ENCODE peak calls at places on chromosomes 6 and 20, in four cellular contexts. A is A549, S is HepG2, G is GM12878. X is an unnamed sample.

GRCh38 chr20:43726811-43727338 is at the start of gene GTSF1L:
- DNase-seq in A (no peak), S (no peak), G (no peak), X (no peak)

GRCh38 chr6:134908906-134909516 is 40.9 kb downstream of the ALDH8A1 start:
- DNase-seq in A (peak; percentile 84), S (peak; percentile 7), G (no peak), X (no peak)

GRCh38 chr6:137777299-137778075 is 89.6 kb upstream of the TNFAIP3 start:
- DNase-seq in A (no peak), S (no peak), G (no peak), X (no peak)

GRCh38 chr6:45599053-45599452 is 221.3 kb upstream of the SUPT3H start:
- DNase-seq in A (no peak), S (no peak), G (no peak), X (no peak)

GRCh38 chr20:57654998-57655811 is 35.0 kb upstream of the ZBP1 start:
- DNase-seq in A (no peak), S (no peak), G (no peak), X (peak; percentile 57)

GRCh38 chr6:135346747-135347146 is 150.8 kb downstream of the AHI1 start:
- DNase-seq in A (no peak), S (no peak), G (no peak), X (peak; percentile 3)

GRCh38 chr6:110529355-110529754 is 52.9 kb upstream of the SLC22A16 start:
- DNase-seq in A (no peak), S (no peak), G (no peak), X (no peak)

GRCh38 chr6:138597336-138597735 is 98.0 kb upstream of the NHSL1 start:
- DNase-seq in A (no peak), S (no peak), G (no peak), X (no peak)

GRCh38 chr6:56604186-56604585 is 38.5 kb downstream of the DST start:
- DNase-seq in A (no peak), S (no peak), G (no peak), X (no peak)

GRCh38 chr6:11448038-11448437 is 89.5 kb upstream of the TMEM170B start:
- DNase-seq in A (no peak), S (no peak), G (no peak), X (no peak)

GRCh38 chr6:143594647-143595046 is 83.1 kb upstream of the PHACTR2 start:
- DNase-seq in A (no peak), S (no peak), G (no peak), X (no peak)

DNA sequence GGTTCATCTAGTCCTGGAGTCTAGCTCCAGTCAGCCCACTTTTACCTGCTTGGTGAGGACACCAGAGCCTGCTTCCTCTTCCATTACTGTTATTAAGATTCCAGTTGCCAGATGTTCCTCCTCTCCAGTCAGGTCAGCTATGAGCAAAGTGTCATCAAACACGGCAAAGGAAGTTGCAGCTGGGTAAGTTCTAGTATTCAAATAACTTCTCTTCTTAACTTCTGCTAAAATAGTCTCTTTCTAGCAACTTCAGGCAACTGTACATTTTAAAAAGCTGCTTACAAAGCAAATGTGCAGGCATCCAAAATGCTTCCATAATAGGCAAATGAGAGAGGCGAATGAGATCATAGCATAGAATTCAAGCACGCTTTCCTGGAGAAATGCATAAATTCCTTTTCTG is 18.4 kb upstream of the MRPS18A start:
- DNase-seq in A (no peak), S (no peak), G (no peak), X (no peak)
- TF ChIP-seq PBX3 in A (no peak), S (no peak), G (no peak), X (no peak)

DNA sequence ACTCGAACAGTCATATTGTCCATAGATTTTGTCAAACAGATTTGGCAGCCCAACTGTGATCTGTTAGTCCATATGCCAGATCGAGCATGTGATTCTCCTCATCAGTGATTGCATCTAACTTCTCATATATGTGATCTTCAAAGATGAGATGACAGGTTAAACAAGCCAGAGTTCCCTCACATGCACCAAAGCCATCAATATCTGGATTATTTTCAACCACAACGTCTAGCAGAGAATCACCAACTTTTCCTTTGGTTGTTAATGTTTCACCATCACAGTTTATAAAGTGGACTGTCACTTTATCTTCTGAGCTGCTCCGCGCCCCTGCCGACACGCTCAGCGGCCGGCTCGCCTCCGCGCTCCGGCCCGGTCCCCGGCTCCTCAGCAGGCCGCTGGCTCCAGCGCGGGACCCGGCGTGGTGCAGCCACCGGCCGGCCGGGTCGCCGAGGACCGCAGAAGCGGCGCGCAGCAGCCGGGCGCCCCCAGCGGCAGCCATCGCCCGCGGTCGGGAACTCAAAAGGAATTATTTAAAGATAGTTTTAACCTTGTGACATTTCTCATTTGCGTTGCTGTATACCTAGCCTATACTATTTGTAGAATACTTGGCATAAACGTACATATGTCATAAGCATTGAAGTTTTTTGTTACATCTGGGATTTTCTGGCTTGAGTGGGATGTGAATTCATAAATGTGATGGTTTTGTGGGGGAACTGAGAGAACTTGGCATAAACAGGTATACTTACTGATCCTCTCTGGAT is 40.1 kb upstream of the DYNLRB1 start:
- DNase-seq in A (peak; percentile 51), S (peak; percentile 47), G (no peak), X (peak; percentile 81)
- TF ChIP-seq PBX3 in A (no peak), S (no peak), G (no peak), X (no peak)

DNA sequence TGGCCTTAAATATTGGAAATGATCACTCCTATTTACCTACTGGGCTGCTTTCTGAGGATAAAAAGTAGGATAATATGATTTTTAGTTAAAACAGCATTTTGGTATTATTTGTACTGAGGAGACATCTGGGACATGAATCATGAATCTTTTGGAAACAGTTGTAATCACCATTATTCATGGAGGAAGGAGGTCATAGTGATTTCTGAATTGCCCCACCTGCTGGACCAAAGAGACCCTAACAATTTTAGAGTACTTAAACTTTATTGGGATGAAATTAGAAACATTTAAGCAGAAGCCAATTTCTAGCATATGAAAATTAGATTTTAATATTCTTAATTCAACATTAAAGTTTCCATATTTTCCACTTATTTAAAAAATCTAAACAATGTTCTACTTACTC is 108.4 kb upstream of the SIM1 start:
- DNase-seq in A (peak; percentile 18), S (peak; percentile 15), G (no peak), X (peak; percentile 7)
- TF ChIP-seq PBX3 in A (no peak), S (no peak), G (no peak), X (no peak)

DNA sequence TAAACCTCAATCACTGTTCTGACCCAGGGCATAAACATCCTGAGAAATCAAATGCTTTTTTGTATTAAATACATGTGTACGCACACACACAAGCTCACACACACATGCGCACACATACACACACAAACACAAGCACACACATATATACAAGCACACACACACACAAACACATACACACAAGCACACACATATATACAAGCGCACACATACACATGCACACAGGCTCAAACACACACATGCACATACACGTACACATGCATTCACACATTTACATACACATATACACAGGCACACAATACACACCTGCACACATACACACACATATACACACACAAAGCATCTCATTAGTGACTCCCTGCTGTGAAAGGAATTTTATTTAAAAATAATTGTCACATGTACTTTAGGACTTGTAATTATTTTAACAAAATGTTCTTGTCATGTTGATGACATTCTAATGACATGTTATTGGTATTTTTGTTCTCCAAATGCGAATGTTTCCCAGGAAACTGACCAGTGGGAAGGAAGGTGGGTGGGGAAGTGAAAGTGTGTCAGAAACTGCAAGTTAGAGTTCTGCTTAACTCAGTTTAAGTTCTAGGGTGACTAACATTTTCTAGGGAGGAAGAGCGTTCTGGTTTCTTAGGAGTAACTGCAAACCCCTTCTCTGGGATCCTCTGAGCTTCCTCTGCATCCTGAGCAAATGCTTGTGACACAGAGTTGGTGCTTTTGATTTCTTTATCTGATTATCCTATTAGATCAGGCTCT is 113.9 kb upstream of the ZNF217 start:
- DNase-seq in A (no peak), S (no peak), G (peak; percentile 72), X (no peak)
- TF ChIP-seq PBX3 in A (no peak), S (no peak), G (no peak), X (no peak)

GRCh38 chr6:25014806-25015560 is 79.2 kb upstream of the RIPOR2 start:
- DNase-seq in A (peak; percentile 6), S (no peak), G (no peak), X (peak; percentile 55)
- TF ChIP-seq PBX3 in A (no peak), S (no peak), G (no peak), X (no peak)

GRCh38 chr6:34549056-34549803 is 6.9 kb downstream of the SPDEF start:
- DNase-seq in A (no peak), S (no peak), G (no peak), X (no peak)

GRCh38 chr6:34544052-34544604 is 12.0 kb downstream of the SPDEF start:
- DNase-seq in A (no peak), S (no peak), G (no peak), X (no peak)

GRCh38 chr6:34547921-34548644 is 8.0 kb downstream of the SPDEF start:
- DNase-seq in A (peak; percentile 38), S (no peak), G (no peak), X (no peak)

GRCh38 chr6:34544776-34545471 is 11.2 kb downstream of the SPDEF start:
- DNase-seq in A (no peak), S (no peak), G (no peak), X (no peak)

DNA sequence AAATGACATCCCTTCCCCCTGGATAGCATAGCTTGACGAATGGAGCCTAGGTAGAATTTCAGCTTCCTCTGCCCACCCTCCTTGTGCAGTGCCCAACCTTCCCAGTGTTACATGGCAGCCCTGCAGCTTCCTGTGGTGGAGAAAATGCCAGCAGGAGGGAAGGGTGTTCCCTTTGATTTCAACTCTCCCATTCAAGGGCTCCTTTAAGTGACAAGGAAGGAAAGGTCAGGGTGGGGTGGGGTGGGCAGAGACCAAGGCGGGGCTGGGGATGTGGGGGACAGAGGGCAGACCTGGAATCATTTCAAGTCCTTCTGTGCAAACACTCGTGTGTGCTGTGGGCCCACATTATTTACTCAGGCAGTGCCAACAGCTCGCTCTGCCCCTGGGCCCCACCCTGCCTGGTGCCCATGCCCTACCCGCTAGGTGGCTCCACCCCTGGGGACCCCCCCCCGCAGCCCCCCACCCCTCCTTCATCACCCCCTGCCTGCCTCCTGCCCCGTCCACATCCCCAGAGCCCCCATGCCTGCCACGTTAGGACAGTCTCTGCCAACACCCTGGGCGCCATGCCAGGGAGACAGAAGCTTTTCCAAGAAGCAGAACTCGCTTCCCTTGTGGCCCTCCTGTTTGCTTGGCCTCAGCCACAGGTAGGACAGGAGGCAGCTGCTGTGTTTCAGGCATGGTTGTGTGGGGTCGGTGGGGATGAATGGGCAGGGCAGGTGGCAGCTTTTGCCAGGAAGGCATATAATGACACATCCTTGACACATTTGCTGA is 9.4 kb downstream of the SPDEF start:
- DNase-seq in A (peak; percentile 73), S (no peak), G (no peak), X (no peak)
- TF ChIP-seq PBX3 in A (no peak), S (no peak), G (no peak), X (no peak)

GRCh38 chr6:112383191-112383590 is 36.1 kb downstream of the RFPL4B start:
- DNase-seq in A (no peak), S (no peak), G (no peak), X (no peak)
- TF ChIP-seq PBX3 in A (no peak), S (no peak), G (no peak), X (no peak)

GRCh38 chr6:44221291-44221960 is 2.0 kb upstream of the SLC29A1 start:
- DNase-seq in A (peak; percentile 87), S (peak; percentile 85), G (no peak), X (peak; percentile 90)

GRCh38 chr6:44222987-44223470 is 366 bp upstream of the SLC29A1 start:
- DNase-seq in A (no peak), S (no peak), G (no peak), X (no peak)

GRCh38 chr6:44223471-44224153 is at the start of gene SLC29A1:
- DNase-seq in A (peak; percentile 69), S (peak; percentile 74), G (no peak), X (peak; percentile 95)

GRCh38 chr6:44221961-44222335 is 1.4 kb upstream of the SLC29A1 start:
- DNase-seq in A (no peak), S (no peak), G (no peak), X (no peak)

GRCh38 chr6:44222486-44222986 is 859 bp upstream of the SLC29A1 start:
- DNase-seq in A (no peak), S (no peak), G (no peak), X (no peak)
- TF ChIP-seq PBX3 in A (no peak), S (no peak), G (no peak), X (no peak)

GRCh38 chr20:22248052-22248667 is 336.2 kb downstream of the FOXA2 start:
- DNase-seq in A (peak; percentile 26), S (peak; percentile 35), G (no peak), X (peak; percentile 27)
- TF ChIP-seq PBX3 in A (no peak), S (no peak), G (no peak), X (no peak)